ENCODE peak calls at places on chromosomes 6 and 20, in eight cellular contexts. One of them, this sample, is unnamed. For H3K4me1, the result is how much of the 10 kb centered on the place peaks cover.

GRCh38 chr6:42969934-42970333 is 9.0 kb downstream of the PEX6 start:
- DNase-seq in colonic mucosa: no peak
- DNase-seq in neural progenitor cell: no peak
- DNase-seq in SJCRH30: no peak
- DNase-seq in aorta: no peak
- DNase-seq in heart right ventricle: no peak
- DNase-seq in sigmoid colon: no peak
- DNase-seq in CD8-positive, alpha-beta T cell: no peak
- DNase-seq in this sample: no peak

GRCh38 chr6:146788115-146788514 is 189.3 kb downstream of the ADGB start:
- DNase-seq in SJCRH30: no peak
- DNase-seq in neural progenitor cell: no peak
- DNase-seq in CD8-positive, alpha-beta T cell: no peak
- DNase-seq in sigmoid colon: no peak
- DNase-seq in colonic mucosa: no peak
- DNase-seq in heart right ventricle: no peak
- DNase-seq in aorta: no peak
- DNase-seq in this sample: no peak

GRCh38 chr6:69895396-69895795 is 29.0 kb downstream of the COL19A1 start:
- DNase-seq in colonic mucosa: no peak
- DNase-seq in neural progenitor cell: no peak
- DNase-seq in aorta: no peak
- DNase-seq in CD8-positive, alpha-beta T cell: no peak
- DNase-seq in heart right ventricle: no peak
- DNase-seq in SJCRH30: peak
- DNase-seq in sigmoid colon: no peak
- DNase-seq in this sample: no peak

GRCh38 chr6:128200789-128201188 is 299.9 kb upstream of the THEMIS start:
- DNase-seq in SJCRH30: no peak
- DNase-seq in CD8-positive, alpha-beta T cell: no peak
- DNase-seq in colonic mucosa: no peak
- DNase-seq in sigmoid colon: no peak
- DNase-seq in neural progenitor cell: no peak
- DNase-seq in aorta: no peak
- DNase-seq in heart right ventricle: no peak
- DNase-seq in this sample: no peak

GRCh38 chr6:159955945-159956361 is 12.9 kb upstream of the IGF2R start:
- DNase-seq in CD8-positive, alpha-beta T cell: no peak
- DNase-seq in SJCRH30: no peak
- DNase-seq in heart right ventricle: no peak
- DNase-seq in aorta: no peak
- DNase-seq in neural progenitor cell: no peak
- DNase-seq in sigmoid colon: no peak
- DNase-seq in colonic mucosa: no peak
- DNase-seq in this sample: no peak

GRCh38 chr20:5513975-5514516 is 197.3 kb upstream of the PROKR2 start:
- DNase-seq in heart right ventricle: no peak
- DNase-seq in aorta: no peak
- DNase-seq in neural progenitor cell: no peak
- DNase-seq in SJCRH30: no peak
- DNase-seq in colonic mucosa: peak
- DNase-seq in sigmoid colon: no peak
- DNase-seq in CD8-positive, alpha-beta T cell: no peak
- DNase-seq in this sample: no peak

GRCh38 chr20:10059006-10059405 is 24.2 kb downstream of the ANKEF1 start:
- DNase-seq in CD8-positive, alpha-beta T cell: no peak
- DNase-seq in sigmoid colon: no peak
- DNase-seq in colonic mucosa: no peak
- DNase-seq in neural progenitor cell: no peak
- DNase-seq in heart right ventricle: no peak
- DNase-seq in SJCRH30: no peak
- DNase-seq in aorta: no peak
- DNase-seq in this sample: no peak

GRCh38 chr6:160428069-160428430 is 79.9 kb downstream of the SLC22A3 start:
- DNase-seq in aorta: peak
- DNase-seq in colonic mucosa: no peak
- DNase-seq in CD8-positive, alpha-beta T cell: no peak
- DNase-seq in heart right ventricle: peak
- DNase-seq in sigmoid colon: peak
- DNase-seq in neural progenitor cell: no peak
- DNase-seq in SJCRH30: peak
- DNase-seq in this sample: no peak

GRCh38 chr20:20820780-20821495 is 108.5 kb upstream of the RALGAPA2 start:
- DNase-seq in aorta: no peak
- DNase-seq in heart right ventricle: no peak
- DNase-seq in sigmoid colon: no peak
- DNase-seq in neural progenitor cell: peak
- DNase-seq in SJCRH30: peak
- DNase-seq in CD8-positive, alpha-beta T cell: no peak
- DNase-seq in colonic mucosa: no peak
- DNase-seq in this sample: no peak

GRCh38 chr20:50794846-50795634 is at the start of gene BCAS4:
- DNase-seq in neural progenitor cell: peak
- DNase-seq in aorta: peak
- DNase-seq in SJCRH30: peak
- DNase-seq in colonic mucosa: peak
- DNase-seq in heart right ventricle: peak
- DNase-seq in CD8-positive, alpha-beta T cell: peak
- DNase-seq in sigmoid colon: peak
- DNase-seq in this sample: peak

GRCh38 chr6:92559611-92560010 is 859.7 kb downstream of the EPHA7 start:
- DNase-seq in SJCRH30: no peak
- DNase-seq in colonic mucosa: no peak
- DNase-seq in aorta: no peak
- DNase-seq in sigmoid colon: no peak
- DNase-seq in heart right ventricle: no peak
- DNase-seq in CD8-positive, alpha-beta T cell: no peak
- DNase-seq in neural progenitor cell: no peak
- DNase-seq in this sample: no peak

GRCh38 chr6:116714761-116715160 is 33.8 kb downstream of the KPNA5 start:
- DNase-seq in heart right ventricle: no peak
- DNase-seq in CD8-positive, alpha-beta T cell: no peak
- DNase-seq in sigmoid colon: no peak
- DNase-seq in neural progenitor cell: no peak
- DNase-seq in colonic mucosa: no peak
- DNase-seq in SJCRH30: no peak
- DNase-seq in aorta: no peak
- DNase-seq in this sample: no peak

GRCh38 chr6:50718058-50718457 is 4.7 kb downstream of the TFAP2D start:
- DNase-seq in CD8-positive, alpha-beta T cell: no peak
- DNase-seq in heart right ventricle: no peak
- DNase-seq in SJCRH30: no peak
- DNase-seq in neural progenitor cell: no peak
- DNase-seq in aorta: no peak
- DNase-seq in sigmoid colon: no peak
- DNase-seq in colonic mucosa: no peak
- DNase-seq in this sample: no peak

GRCh38 chr6:24901698-24902328 is 33.9 kb downstream of the RIPOR2 start:
- DNase-seq in heart right ventricle: no peak
- DNase-seq in CD8-positive, alpha-beta T cell: no peak
- DNase-seq in neural progenitor cell: no peak
- DNase-seq in colonic mucosa: no peak
- DNase-seq in aorta: no peak
- DNase-seq in SJCRH30: no peak
- DNase-seq in sigmoid colon: no peak
- DNase-seq in this sample: no peak

GRCh38 chr20:53513168-53513488 is 80.5 kb downstream of the ZNF217 start:
- DNase-seq in SJCRH30: no peak
- DNase-seq in colonic mucosa: no peak
- DNase-seq in CD8-positive, alpha-beta T cell: no peak
- DNase-seq in neural progenitor cell: no peak
- DNase-seq in aorta: no peak
- DNase-seq in heart right ventricle: no peak
- DNase-seq in sigmoid colon: no peak
- DNase-seq in this sample: no peak

GRCh38 chr6:127690092-127690491 is 113.1 kb downstream of the C6orf58 start:
- DNase-seq in aorta: no peak
- DNase-seq in CD8-positive, alpha-beta T cell: no peak
- DNase-seq in heart right ventricle: no peak
- DNase-seq in neural progenitor cell: peak
- DNase-seq in sigmoid colon: no peak
- DNase-seq in colonic mucosa: no peak
- DNase-seq in SJCRH30: no peak
- DNase-seq in this sample: no peak

GRCh38 chr6:168371635-168371988 is 52.0 kb upstream of the DACT2 start:
- DNase-seq in CD8-positive, alpha-beta T cell: no peak
- DNase-seq in neural progenitor cell: no peak
- DNase-seq in aorta: peak
- DNase-seq in heart right ventricle: no peak
- DNase-seq in SJCRH30: no peak
- DNase-seq in colonic mucosa: no peak
- DNase-seq in sigmoid colon: peak
- DNase-seq in this sample: no peak

GRCh38 chr20:9287062-9287461 is 218.2 kb downstream of the PLCB4 start:
- DNase-seq in sigmoid colon: no peak
- DNase-seq in aorta: no peak
- DNase-seq in SJCRH30: no peak
- DNase-seq in CD8-positive, alpha-beta T cell: no peak
- DNase-seq in neural progenitor cell: no peak
- DNase-seq in heart right ventricle: no peak
- DNase-seq in colonic mucosa: no peak
- DNase-seq in this sample: no peak

GRCh38 chr6:156807028-156807427 is 29.9 kb downstream of the ARID1B start:
- DNase-seq in SJCRH30: no peak
- DNase-seq in neural progenitor cell: no peak
- DNase-seq in aorta: no peak
- DNase-seq in heart right ventricle: no peak
- DNase-seq in CD8-positive, alpha-beta T cell: no peak
- DNase-seq in colonic mucosa: no peak
- DNase-seq in sigmoid colon: no peak
- DNase-seq in this sample: no peak

GRCh38 chr20:25369971-25370370 is 20.7 kb downstream of the ABHD12 start:
- DNase-seq in SJCRH30: no peak
- DNase-seq in sigmoid colon: no peak
- DNase-seq in aorta: no peak
- DNase-seq in heart right ventricle: no peak
- DNase-seq in CD8-positive, alpha-beta T cell: no peak
- DNase-seq in neural progenitor cell: no peak
- DNase-seq in colonic mucosa: no peak
- DNase-seq in this sample: no peak

DNA sequence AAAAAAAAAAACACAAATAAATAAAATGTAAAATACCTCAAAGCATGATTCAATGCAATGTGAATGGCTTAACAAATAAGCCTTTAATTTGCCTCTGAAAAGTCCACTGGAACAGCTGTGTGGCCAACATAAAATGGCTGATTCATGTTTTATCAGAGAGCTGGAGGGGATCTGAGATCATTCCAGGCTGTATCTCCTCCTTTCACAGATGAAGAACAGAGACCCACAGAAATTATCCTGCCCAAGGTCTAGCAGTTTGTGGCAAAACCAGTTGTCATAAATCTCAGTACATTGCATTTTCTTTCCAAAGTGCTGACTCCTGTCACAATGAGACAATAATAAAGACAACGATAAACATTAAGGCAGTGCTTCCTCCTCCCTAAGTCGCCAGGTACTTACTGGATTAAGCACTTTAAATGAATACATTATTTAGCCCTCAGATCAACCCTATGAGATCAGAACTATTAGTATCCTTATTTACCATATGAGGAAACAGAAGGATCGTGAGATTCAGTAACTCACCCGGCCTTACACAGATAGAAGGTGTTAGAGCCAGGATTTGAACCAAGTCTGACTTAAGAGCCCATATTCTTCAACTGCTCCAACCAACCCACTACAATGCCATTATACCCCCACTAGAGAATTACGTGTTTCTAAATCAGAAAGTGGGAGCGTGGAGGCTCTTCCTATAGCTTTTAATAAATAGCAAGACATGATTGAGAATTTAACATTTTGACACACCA is 118.3 kb downstream of the KIF13A start:
- DNase-seq in colonic mucosa: no peak
- DNase-seq in aorta: no peak
- DNase-seq in SJCRH30: peak
- DNase-seq in heart right ventricle: no peak
- DNase-seq in neural progenitor cell: no peak
- DNase-seq in CD8-positive, alpha-beta T cell: no peak
- DNase-seq in sigmoid colon: no peak
- DNase-seq in this sample: no peak
- H3K4me1 ChIP-seq in colonic mucosa: under half
- H3K4me1 ChIP-seq in aorta: under half
- H3K4me1 ChIP-seq in SJCRH30: under half
- H3K4me1 ChIP-seq in heart right ventricle: half or more
- H3K4me1 ChIP-seq in neural progenitor cell: under half
- H3K4me1 ChIP-seq in CD8-positive, alpha-beta T cell: under half
- H3K4me1 ChIP-seq in sigmoid colon: half or more
- H3K4me1 ChIP-seq in this sample: under half

DNA sequence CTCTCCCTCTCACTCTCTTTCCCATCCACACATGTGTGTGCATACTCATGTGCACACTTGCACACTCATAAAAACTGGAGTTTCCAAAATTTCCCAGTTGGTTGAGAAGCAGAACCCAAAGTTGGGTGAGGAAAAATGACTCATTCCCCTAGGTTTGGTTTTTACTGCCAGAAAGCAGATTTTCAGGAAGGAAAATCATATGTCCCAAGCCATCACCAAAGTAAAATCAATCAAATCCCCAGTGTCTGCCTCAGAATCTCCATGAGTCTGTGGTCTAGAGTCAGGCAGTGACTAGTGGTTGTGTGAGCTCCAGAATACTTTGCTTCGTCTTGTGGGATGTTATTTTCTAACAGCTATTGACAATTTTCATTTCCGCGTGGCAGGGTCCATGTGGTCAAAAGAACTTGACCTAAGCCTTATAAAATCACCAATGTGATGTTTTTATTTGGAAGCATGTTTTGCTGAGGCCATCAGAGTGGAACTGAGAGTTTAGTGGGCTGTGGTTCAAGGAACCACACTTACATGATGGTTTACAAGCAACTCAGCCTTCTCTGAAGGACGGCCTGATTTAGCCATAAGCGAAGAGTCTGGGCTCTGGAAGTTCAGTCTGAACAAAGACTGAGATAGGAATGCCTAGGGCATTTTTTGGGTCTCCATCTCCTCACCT is 81.9 kb upstream of the CCN6 start:
- DNase-seq in colonic mucosa: no peak
- DNase-seq in SJCRH30: no peak
- DNase-seq in aorta: no peak
- DNase-seq in CD8-positive, alpha-beta T cell: no peak
- DNase-seq in neural progenitor cell: no peak
- DNase-seq in sigmoid colon: no peak
- DNase-seq in heart right ventricle: no peak
- DNase-seq in this sample: no peak
- H3K27ac ChIP-seq in colonic mucosa: no peak
- H3K27ac ChIP-seq in SJCRH30: no peak
- H3K27ac ChIP-seq in aorta: no peak
- H3K27ac ChIP-seq in CD8-positive, alpha-beta T cell: peak
- H3K27ac ChIP-seq in neural progenitor cell: no peak
- H3K27ac ChIP-seq in sigmoid colon: peak
- H3K27ac ChIP-seq in heart right ventricle: peak
- H3K27ac ChIP-seq in this sample: no peak

GRCh38 chr6:111558690-111559192 is 46.9 kb downstream of the TRAF3IP2 start:
- DNase-seq in CD8-positive, alpha-beta T cell: no peak
- DNase-seq in colonic mucosa: no peak
- DNase-seq in sigmoid colon: no peak
- DNase-seq in aorta: no peak
- DNase-seq in heart right ventricle: no peak
- DNase-seq in SJCRH30: no peak
- DNase-seq in neural progenitor cell: no peak
- DNase-seq in this sample: no peak
- H3K4me1 ChIP-seq in CD8-positive, alpha-beta T cell: under half
- H3K4me1 ChIP-seq in colonic mucosa: under half
- H3K4me1 ChIP-seq in sigmoid colon: half or more
- H3K4me1 ChIP-seq in aorta: under half
- H3K4me1 ChIP-seq in heart right ventricle: under half
- H3K4me1 ChIP-seq in SJCRH30: under half
- H3K4me1 ChIP-seq in neural progenitor cell: under half
- H3K4me1 ChIP-seq in this sample: under half

GRCh38 chr6:736657-737446 is 43.9 kb upstream of the EXOC2 start:
- DNase-seq in heart right ventricle: no peak
- DNase-seq in sigmoid colon: no peak
- DNase-seq in SJCRH30: no peak
- DNase-seq in neural progenitor cell: no peak
- DNase-seq in colonic mucosa: no peak
- DNase-seq in aorta: no peak
- DNase-seq in CD8-positive, alpha-beta T cell: no peak
- DNase-seq in this sample: no peak
- H3K27ac ChIP-seq in heart right ventricle: no peak
- H3K27ac ChIP-seq in sigmoid colon: no peak
- H3K27ac ChIP-seq in SJCRH30: no peak
- H3K27ac ChIP-seq in neural progenitor cell: no peak
- H3K27ac ChIP-seq in colonic mucosa: no peak
- H3K27ac ChIP-seq in aorta: no peak
- H3K27ac ChIP-seq in CD8-positive, alpha-beta T cell: no peak
- H3K27ac ChIP-seq in this sample: no peak